ENCODE peak calls at places on chromosome X, in seven cellular contexts. One of them, this sample, is unnamed.

GRCh38 chrX:47200385-47201150 is 6.9 kb downstream of the UBA1 start:
- DNase-seq in B cell: no peak
- DNase-seq in hepatic stellate cell: no peak
- DNase-seq in stimulated activated CD4-positive, alpha-beta T cell treated with anti-CD3 and anti-CD28 coated beads, Interleukin-15, amount 100 ng/mL, for 1 hour: no peak
- DNase-seq in AG08396: peak; percentile 58
- DNase-seq in activated T-cell treated with anti-CD3 and anti-CD28 coated beads, Interleukin-2, amount 50 U/mL, for 24 hours: no peak
- DNase-seq in T-helper 2 cell: no peak
- DNase-seq in this sample: no peak

GRCh38 chrX:115018944-115019343 is 1.5 kb upstream of the IL13RA2 start:
- DNase-seq in B cell: no peak
- DNase-seq in hepatic stellate cell: no peak
- DNase-seq in stimulated activated CD4-positive, alpha-beta T cell treated with anti-CD3 and anti-CD28 coated beads, Interleukin-15, amount 100 ng/mL, for 1 hour: no peak
- DNase-seq in AG08396: no peak
- DNase-seq in activated T-cell treated with anti-CD3 and anti-CD28 coated beads, Interleukin-2, amount 50 U/mL, for 24 hours: no peak
- DNase-seq in T-helper 2 cell: no peak
- DNase-seq in this sample: no peak

GRCh38 chrX:123884809-123885408 is 25.1 kb downstream of the XIAP start:
- DNase-seq in B cell: peak; percentile 56
- DNase-seq in hepatic stellate cell: peak; percentile 37
- DNase-seq in stimulated activated CD4-positive, alpha-beta T cell treated with anti-CD3 and anti-CD28 coated beads, Interleukin-15, amount 100 ng/mL, for 1 hour: no peak
- DNase-seq in AG08396: peak; percentile 32
- DNase-seq in activated T-cell treated with anti-CD3 and anti-CD28 coated beads, Interleukin-2, amount 50 U/mL, for 24 hours: no peak
- DNase-seq in T-helper 2 cell: peak; percentile 26
- DNase-seq in this sample: no peak

GRCh38 chrX:150546711-150547153 is 21.7 kb upstream of the MTM1 start:
- DNase-seq in B cell: no peak
- DNase-seq in hepatic stellate cell: no peak
- DNase-seq in stimulated activated CD4-positive, alpha-beta T cell treated with anti-CD3 and anti-CD28 coated beads, Interleukin-15, amount 100 ng/mL, for 1 hour: no peak
- DNase-seq in AG08396: no peak
- DNase-seq in activated T-cell treated with anti-CD3 and anti-CD28 coated beads, Interleukin-2, amount 50 U/mL, for 24 hours: peak; percentile 44
- DNase-seq in T-helper 2 cell: peak; percentile 39
- DNase-seq in this sample: no peak

GRCh38 chrX:150370589-150371312 is 7.6 kb downstream of the MAMLD1 start:
- DNase-seq in B cell: no peak
- DNase-seq in hepatic stellate cell: no peak
- DNase-seq in stimulated activated CD4-positive, alpha-beta T cell treated with anti-CD3 and anti-CD28 coated beads, Interleukin-15, amount 100 ng/mL, for 1 hour: no peak
- DNase-seq in AG08396: no peak
- DNase-seq in activated T-cell treated with anti-CD3 and anti-CD28 coated beads, Interleukin-2, amount 50 U/mL, for 24 hours: no peak
- DNase-seq in T-helper 2 cell: no peak
- DNase-seq in this sample: no peak

GRCh38 chrX:51931761-51932160 is 38.3 kb downstream of the MAGED1 start:
- DNase-seq in B cell: no peak
- DNase-seq in hepatic stellate cell: no peak
- DNase-seq in stimulated activated CD4-positive, alpha-beta T cell treated with anti-CD3 and anti-CD28 coated beads, Interleukin-15, amount 100 ng/mL, for 1 hour: no peak
- DNase-seq in AG08396: no peak
- DNase-seq in activated T-cell treated with anti-CD3 and anti-CD28 coated beads, Interleukin-2, amount 50 U/mL, for 24 hours: no peak
- DNase-seq in T-helper 2 cell: no peak
- DNase-seq in this sample: no peak

GRCh38 chrX:135411893-135412292 is 9.9 kb upstream of the SMIM10L2A start:
- DNase-seq in B cell: no peak
- DNase-seq in hepatic stellate cell: no peak
- DNase-seq in stimulated activated CD4-positive, alpha-beta T cell treated with anti-CD3 and anti-CD28 coated beads, Interleukin-15, amount 100 ng/mL, for 1 hour: no peak
- DNase-seq in AG08396: no peak
- DNase-seq in activated T-cell treated with anti-CD3 and anti-CD28 coated beads, Interleukin-2, amount 50 U/mL, for 24 hours: no peak
- DNase-seq in T-helper 2 cell: no peak
- DNase-seq in this sample: no peak

GRCh38 chrX:40097101-40097491 is 662 bp downstream of the BCOR start:
- DNase-seq in B cell: no peak
- DNase-seq in hepatic stellate cell: no peak
- DNase-seq in stimulated activated CD4-positive, alpha-beta T cell treated with anti-CD3 and anti-CD28 coated beads, Interleukin-15, amount 100 ng/mL, for 1 hour: no peak
- DNase-seq in AG08396: peak; percentile 35
- DNase-seq in activated T-cell treated with anti-CD3 and anti-CD28 coated beads, Interleukin-2, amount 50 U/mL, for 24 hours: peak; percentile 65
- DNase-seq in T-helper 2 cell: peak; percentile 28
- DNase-seq in this sample: peak; percentile 77

GRCh38 chrX:17361620-17362019 is 13.4 kb upstream of the NHS start:
- DNase-seq in B cell: no peak
- DNase-seq in hepatic stellate cell: no peak
- DNase-seq in stimulated activated CD4-positive, alpha-beta T cell treated with anti-CD3 and anti-CD28 coated beads, Interleukin-15, amount 100 ng/mL, for 1 hour: no peak
- DNase-seq in AG08396: no peak
- DNase-seq in activated T-cell treated with anti-CD3 and anti-CD28 coated beads, Interleukin-2, amount 50 U/mL, for 24 hours: no peak
- DNase-seq in T-helper 2 cell: no peak
- DNase-seq in this sample: no peak

GRCh38 chrX:45050558-45050957 is 150.1 kb downstream of the DIPK2B start:
- DNase-seq in B cell: no peak
- DNase-seq in hepatic stellate cell: no peak
- DNase-seq in stimulated activated CD4-positive, alpha-beta T cell treated with anti-CD3 and anti-CD28 coated beads, Interleukin-15, amount 100 ng/mL, for 1 hour: no peak
- DNase-seq in AG08396: no peak
- DNase-seq in activated T-cell treated with anti-CD3 and anti-CD28 coated beads, Interleukin-2, amount 50 U/mL, for 24 hours: no peak
- DNase-seq in T-helper 2 cell: no peak
- DNase-seq in this sample: no peak

GRCh38 chrX:43557792-43558191 is 98.3 kb upstream of the MAOA start:
- DNase-seq in B cell: peak; percentile 76
- DNase-seq in hepatic stellate cell: peak; percentile 35
- DNase-seq in stimulated activated CD4-positive, alpha-beta T cell treated with anti-CD3 and anti-CD28 coated beads, Interleukin-15, amount 100 ng/mL, for 1 hour: peak; percentile 13
- DNase-seq in AG08396: peak; percentile 62
- DNase-seq in activated T-cell treated with anti-CD3 and anti-CD28 coated beads, Interleukin-2, amount 50 U/mL, for 24 hours: peak; percentile 68
- DNase-seq in T-helper 2 cell: peak; percentile 22
- DNase-seq in this sample: peak; percentile 79

GRCh38 chrX:71098302-71098701 is 2.7 kb downstream of the FOXO4 start:
- DNase-seq in B cell: peak; percentile 83
- DNase-seq in hepatic stellate cell: no peak
- DNase-seq in stimulated activated CD4-positive, alpha-beta T cell treated with anti-CD3 and anti-CD28 coated beads, Interleukin-15, amount 100 ng/mL, for 1 hour: peak; percentile 57
- DNase-seq in AG08396: peak; percentile 25
- DNase-seq in activated T-cell treated with anti-CD3 and anti-CD28 coated beads, Interleukin-2, amount 50 U/mL, for 24 hours: peak; percentile 78
- DNase-seq in T-helper 2 cell: peak; percentile 73
- DNase-seq in this sample: peak; percentile 87

GRCh38 chrX:121307441-121307840 is 260.0 kb downstream of the GLUD2 start:
- DNase-seq in B cell: no peak
- DNase-seq in hepatic stellate cell: no peak
- DNase-seq in stimulated activated CD4-positive, alpha-beta T cell treated with anti-CD3 and anti-CD28 coated beads, Interleukin-15, amount 100 ng/mL, for 1 hour: no peak
- DNase-seq in AG08396: no peak
- DNase-seq in activated T-cell treated with anti-CD3 and anti-CD28 coated beads, Interleukin-2, amount 50 U/mL, for 24 hours: no peak
- DNase-seq in T-helper 2 cell: no peak
- DNase-seq in this sample: no peak

GRCh38 chrX:154980330-154981115 is 42.0 kb downstream of the F8 start:
- DNase-seq in B cell: peak; percentile 80
- DNase-seq in hepatic stellate cell: peak; percentile 19
- DNase-seq in stimulated activated CD4-positive, alpha-beta T cell treated with anti-CD3 and anti-CD28 coated beads, Interleukin-15, amount 100 ng/mL, for 1 hour: peak; percentile 51
- DNase-seq in AG08396: peak; percentile 45
- DNase-seq in activated T-cell treated with anti-CD3 and anti-CD28 coated beads, Interleukin-2, amount 50 U/mL, for 24 hours: peak; percentile 81
- DNase-seq in T-helper 2 cell: peak; percentile 64
- DNase-seq in this sample: peak; percentile 89

GRCh38 chrX:110180176-110180927 is 137.5 kb downstream of the AMMECR1 start:
- DNase-seq in B cell: no peak
- DNase-seq in hepatic stellate cell: peak; percentile 38
- DNase-seq in stimulated activated CD4-positive, alpha-beta T cell treated with anti-CD3 and anti-CD28 coated beads, Interleukin-15, amount 100 ng/mL, for 1 hour: no peak
- DNase-seq in AG08396: peak; percentile 49
- DNase-seq in activated T-cell treated with anti-CD3 and anti-CD28 coated beads, Interleukin-2, amount 50 U/mL, for 24 hours: no peak
- DNase-seq in T-helper 2 cell: no peak
- DNase-seq in this sample: no peak

GRCh38 chrX:15579778-15580747 is 20.7 kb downstream of the ACE2 start:
- DNase-seq in B cell: no peak
- DNase-seq in hepatic stellate cell: no peak
- DNase-seq in stimulated activated CD4-positive, alpha-beta T cell treated with anti-CD3 and anti-CD28 coated beads, Interleukin-15, amount 100 ng/mL, for 1 hour: no peak
- DNase-seq in AG08396: no peak
- DNase-seq in activated T-cell treated with anti-CD3 and anti-CD28 coated beads, Interleukin-2, amount 50 U/mL, for 24 hours: no peak
- DNase-seq in T-helper 2 cell: no peak
- DNase-seq in this sample: no peak

GRCh38 chrX:140817943-140818342 is 108.4 kb downstream of the LINC00632 start:
- DNase-seq in B cell: peak; percentile 2
- DNase-seq in hepatic stellate cell: peak; percentile 8
- DNase-seq in stimulated activated CD4-positive, alpha-beta T cell treated with anti-CD3 and anti-CD28 coated beads, Interleukin-15, amount 100 ng/mL, for 1 hour: no peak
- DNase-seq in AG08396: peak; percentile 4
- DNase-seq in activated T-cell treated with anti-CD3 and anti-CD28 coated beads, Interleukin-2, amount 50 U/mL, for 24 hours: no peak
- DNase-seq in T-helper 2 cell: no peak
- DNase-seq in this sample: no peak

GRCh38 chrX:148500428-148501120 is at the start of gene AFF2:
- DNase-seq in B cell: peak; percentile 66
- DNase-seq in hepatic stellate cell: peak; percentile 8
- DNase-seq in stimulated activated CD4-positive, alpha-beta T cell treated with anti-CD3 and anti-CD28 coated beads, Interleukin-15, amount 100 ng/mL, for 1 hour: no peak
- DNase-seq in AG08396: peak; percentile 37
- DNase-seq in activated T-cell treated with anti-CD3 and anti-CD28 coated beads, Interleukin-2, amount 50 U/mL, for 24 hours: peak; percentile 62
- DNase-seq in T-helper 2 cell: peak; percentile 10
- DNase-seq in this sample: peak; percentile 70

GRCh38 chrX:56793112-56793430 is 64.0 kb downstream of the NBDY start:
- DNase-seq in B cell: no peak
- DNase-seq in hepatic stellate cell: no peak
- DNase-seq in stimulated activated CD4-positive, alpha-beta T cell treated with anti-CD3 and anti-CD28 coated beads, Interleukin-15, amount 100 ng/mL, for 1 hour: no peak
- DNase-seq in AG08396: no peak
- DNase-seq in activated T-cell treated with anti-CD3 and anti-CD28 coated beads, Interleukin-2, amount 50 U/mL, for 24 hours: no peak
- DNase-seq in T-helper 2 cell: no peak
- DNase-seq in this sample: no peak

GRCh38 chrX:40871385-40872082 is 136.2 kb upstream of the MED14 start:
- DNase-seq in B cell: no peak
- DNase-seq in hepatic stellate cell: no peak
- DNase-seq in stimulated activated CD4-positive, alpha-beta T cell treated with anti-CD3 and anti-CD28 coated beads, Interleukin-15, amount 100 ng/mL, for 1 hour: no peak
- DNase-seq in AG08396: no peak
- DNase-seq in activated T-cell treated with anti-CD3 and anti-CD28 coated beads, Interleukin-2, amount 50 U/mL, for 24 hours: no peak
- DNase-seq in T-helper 2 cell: no peak
- DNase-seq in this sample: no peak